ENCODE peak calls at places on chromosomes 7 and 10, in nine cellular contexts. One of them, this sample, is unnamed.

GRCh38 chr7:144907577-144907976 is 71.7 kb upstream of the TPK1 start:
- DNase-seq in iPS DF 6.9: no peak
- DNase-seq in cardiac fibroblast: no peak
- DNase-seq in A549: no peak
- DNase-seq in activated effector memory CD4-positive, alpha-beta T cell treated with anti-CD3 and anti-CD28 coated beads, Interleukin-2, amount 50 U/mL, for 16 hours: no peak
- DNase-seq in IMR-90: no peak
- DNase-seq in fibroblast of lung: no peak
- DNase-seq in fibroblast of mammary gland: no peak
- DNase-seq in WERI-Rb-1: no peak
- DNase-seq in this sample: no peak

GRCh38 chr7:108278281-108278680 is 148.1 kb upstream of the LAMB4 start:
- DNase-seq in activated effector memory CD4-positive, alpha-beta T cell treated with anti-CD3 and anti-CD28 coated beads, Interleukin-2, amount 50 U/mL, for 16 hours: no peak
- DNase-seq in A549: no peak
- DNase-seq in fibroblast of lung: no peak
- DNase-seq in cardiac fibroblast: no peak
- DNase-seq in IMR-90: no peak
- DNase-seq in iPS DF 6.9: no peak
- DNase-seq in fibroblast of mammary gland: no peak
- DNase-seq in WERI-Rb-1: no peak
- DNase-seq in this sample: no peak

GRCh38 chr10:110349826-110350225 is 45.1 kb upstream of the SMNDC1 start:
- DNase-seq in IMR-90: no peak
- DNase-seq in fibroblast of mammary gland: no peak
- DNase-seq in fibroblast of lung: no peak
- DNase-seq in WERI-Rb-1: no peak
- DNase-seq in A549: no peak
- DNase-seq in activated effector memory CD4-positive, alpha-beta T cell treated with anti-CD3 and anti-CD28 coated beads, Interleukin-2, amount 50 U/mL, for 16 hours: no peak
- DNase-seq in cardiac fibroblast: no peak
- DNase-seq in iPS DF 6.9: no peak
- DNase-seq in this sample: no peak

GRCh38 chr7:155576900-155577508 is 30.6 kb upstream of the CNPY1 start:
- DNase-seq in cardiac fibroblast: no peak
- DNase-seq in iPS DF 6.9: no peak
- DNase-seq in IMR-90: no peak
- DNase-seq in WERI-Rb-1: no peak
- DNase-seq in activated effector memory CD4-positive, alpha-beta T cell treated with anti-CD3 and anti-CD28 coated beads, Interleukin-2, amount 50 U/mL, for 16 hours: peak
- DNase-seq in fibroblast of mammary gland: no peak
- DNase-seq in A549: no peak
- DNase-seq in fibroblast of lung: no peak
- DNase-seq in this sample: peak

GRCh38 chr10:94963901-94964300 is 25.4 kb downstream of the CYP2C9 start:
- DNase-seq in activated effector memory CD4-positive, alpha-beta T cell treated with anti-CD3 and anti-CD28 coated beads, Interleukin-2, amount 50 U/mL, for 16 hours: no peak
- DNase-seq in fibroblast of mammary gland: peak
- DNase-seq in WERI-Rb-1: peak
- DNase-seq in IMR-90: peak
- DNase-seq in cardiac fibroblast: peak
- DNase-seq in iPS DF 6.9: peak
- DNase-seq in fibroblast of lung: peak
- DNase-seq in A549: peak
- DNase-seq in this sample: no peak

GRCh38 chr10:7625009-7625408 is 41.8 kb downstream of the ITIH5 start:
- DNase-seq in iPS DF 6.9: no peak
- DNase-seq in fibroblast of lung: no peak
- DNase-seq in cardiac fibroblast: no peak
- DNase-seq in IMR-90: no peak
- DNase-seq in fibroblast of mammary gland: no peak
- DNase-seq in WERI-Rb-1: no peak
- DNase-seq in activated effector memory CD4-positive, alpha-beta T cell treated with anti-CD3 and anti-CD28 coated beads, Interleukin-2, amount 50 U/mL, for 16 hours: no peak
- DNase-seq in A549: no peak
- DNase-seq in this sample: no peak

GRCh38 chr7:30224511-30225031 is 59.8 kb upstream of the ZNRF2 start:
- DNase-seq in cardiac fibroblast: peak
- DNase-seq in WERI-Rb-1: no peak
- DNase-seq in IMR-90: peak
- DNase-seq in activated effector memory CD4-positive, alpha-beta T cell treated with anti-CD3 and anti-CD28 coated beads, Interleukin-2, amount 50 U/mL, for 16 hours: no peak
- DNase-seq in iPS DF 6.9: no peak
- DNase-seq in fibroblast of lung: peak
- DNase-seq in fibroblast of mammary gland: peak
- DNase-seq in A549: no peak
- DNase-seq in this sample: no peak

GRCh38 chr7:48048113-48048512 is 12.8 kb downstream of the C7orf57 start:
- DNase-seq in WERI-Rb-1: no peak
- DNase-seq in A549: no peak
- DNase-seq in IMR-90: no peak
- DNase-seq in fibroblast of lung: no peak
- DNase-seq in cardiac fibroblast: no peak
- DNase-seq in activated effector memory CD4-positive, alpha-beta T cell treated with anti-CD3 and anti-CD28 coated beads, Interleukin-2, amount 50 U/mL, for 16 hours: no peak
- DNase-seq in iPS DF 6.9: no peak
- DNase-seq in fibroblast of mammary gland: no peak
- DNase-seq in this sample: no peak

GRCh38 chr7:2084781-2085505 is 147.8 kb downstream of the MAD1L1 start:
- DNase-seq in activated effector memory CD4-positive, alpha-beta T cell treated with anti-CD3 and anti-CD28 coated beads, Interleukin-2, amount 50 U/mL, for 16 hours: no peak
- DNase-seq in IMR-90: no peak
- DNase-seq in A549: no peak
- DNase-seq in cardiac fibroblast: no peak
- DNase-seq in fibroblast of mammary gland: no peak
- DNase-seq in fibroblast of lung: no peak
- DNase-seq in iPS DF 6.9: no peak
- DNase-seq in WERI-Rb-1: no peak
- DNase-seq in this sample: no peak

GRCh38 chr10:132844069-132844809 is 58.3 kb upstream of the NKX6-2 start:
- DNase-seq in iPS DF 6.9: no peak
- DNase-seq in IMR-90: no peak
- DNase-seq in A549: no peak
- DNase-seq in cardiac fibroblast: no peak
- DNase-seq in fibroblast of mammary gland: no peak
- DNase-seq in WERI-Rb-1: no peak
- DNase-seq in fibroblast of lung: no peak
- DNase-seq in activated effector memory CD4-positive, alpha-beta T cell treated with anti-CD3 and anti-CD28 coated beads, Interleukin-2, amount 50 U/mL, for 16 hours: no peak
- DNase-seq in this sample: no peak

GRCh38 chr7:135260930-135261721 is 27.5 kb downstream of the STRA8 start:
- DNase-seq in fibroblast of mammary gland: no peak
- DNase-seq in WERI-Rb-1: peak
- DNase-seq in cardiac fibroblast: peak
- DNase-seq in IMR-90: peak
- DNase-seq in fibroblast of lung: no peak
- DNase-seq in A549: no peak
- DNase-seq in activated effector memory CD4-positive, alpha-beta T cell treated with anti-CD3 and anti-CD28 coated beads, Interleukin-2, amount 50 U/mL, for 16 hours: peak
- DNase-seq in iPS DF 6.9: no peak
- DNase-seq in this sample: no peak

GRCh38 chr7:47393406-47393805 is 188.5 kb downstream of the TNS3 start:
- DNase-seq in fibroblast of lung: no peak
- DNase-seq in IMR-90: no peak
- DNase-seq in cardiac fibroblast: no peak
- DNase-seq in WERI-Rb-1: no peak
- DNase-seq in A549: no peak
- DNase-seq in iPS DF 6.9: no peak
- DNase-seq in fibroblast of mammary gland: no peak
- DNase-seq in activated effector memory CD4-positive, alpha-beta T cell treated with anti-CD3 and anti-CD28 coated beads, Interleukin-2, amount 50 U/mL, for 16 hours: no peak
- DNase-seq in this sample: no peak

GRCh38 chr10:10326119-10326518 is 691.6 kb upstream of the CELF2 start:
- DNase-seq in fibroblast of lung: peak
- DNase-seq in activated effector memory CD4-positive, alpha-beta T cell treated with anti-CD3 and anti-CD28 coated beads, Interleukin-2, amount 50 U/mL, for 16 hours: no peak
- DNase-seq in cardiac fibroblast: peak
- DNase-seq in A549: no peak
- DNase-seq in iPS DF 6.9: no peak
- DNase-seq in fibroblast of mammary gland: no peak
- DNase-seq in IMR-90: peak
- DNase-seq in WERI-Rb-1: peak
- DNase-seq in this sample: no peak

GRCh38 chr7:127107601-127108007 is 145.1 kb downstream of the GRM8 start:
- DNase-seq in A549: peak
- DNase-seq in WERI-Rb-1: peak
- DNase-seq in IMR-90: peak
- DNase-seq in iPS DF 6.9: peak
- DNase-seq in cardiac fibroblast: peak
- DNase-seq in fibroblast of lung: peak
- DNase-seq in fibroblast of mammary gland: peak
- DNase-seq in activated effector memory CD4-positive, alpha-beta T cell treated with anti-CD3 and anti-CD28 coated beads, Interleukin-2, amount 50 U/mL, for 16 hours: no peak
- DNase-seq in this sample: no peak

This sample was measured in left ventricle myocardium inferior.